ENCODE peak calls at places on chromosomes 16 and 17, in five cellular contexts. V, M, J, Q and X are unnamed samples.

GRCh38 chr17:63431939-63432804 is 13.9 kb downstream of the CYB561 start:
- DNase-seq in V (no peak), Q (peak; percentile 76), J (no peak), M (peak; percentile 63), X (peak; percentile 53)

GRCh38 chr17:41967141-41967920 is 736 bp downstream of the CNP start:
- DNase-seq in M (peak; percentile 30), V (no peak), J (peak; percentile 42), Q (no peak), X (no peak)

GRCh38 chr16:48231675-48232214 is 12.4 kb upstream of the LONP2 start:
- DNase-seq in Q (peak; percentile 67), V (peak; percentile 17), J (no peak), M (peak; percentile 63), X (no peak)

GRCh38 chr16:57725077-57725953 is 10.3 kb upstream of the KATNB1 start:
- DNase-seq in V (no peak), J (no peak), Q (peak; percentile 11), M (no peak), X (no peak)

GRCh38 chr17:63041251-63041650 is 75.2 kb downstream of the TANC2 start:
- DNase-seq in V (no peak), J (no peak), M (peak; percentile 7), Q (no peak), X (no peak)

GRCh38 chr17:3513305-3514035 is 37.7 kb downstream of the ASPA start:
- DNase-seq in J (no peak), V (no peak), M (no peak), Q (no peak), X (no peak)

GRCh38 chr16:85923153-85924021 is 24.4 kb downstream of the IRF8 start:
- DNase-seq in M (peak; percentile 37), Q (peak; percentile 68), J (no peak), V (no peak), X (no peak)

GRCh38 chr17:29352146-29352545 is 38.0 kb upstream of the TAOK1 start:
- DNase-seq in M (no peak), J (no peak), V (no peak), Q (no peak), X (no peak)

GRCh38 chr16:75621170-75621477 is 2.0 kb downstream of the ADAT1 start:
- DNase-seq in J (no peak), V (no peak), Q (peak; percentile 70), M (peak; percentile 41), X (no peak)

GRCh38 chr16:14187517-14188338 is 116.6 kb downstream of the MRTFB start:
- DNase-seq in V (no peak), J (no peak), Q (peak; percentile 41), M (no peak), X (no peak)

GRCh38 chr16:51822471-51822870 is 671.4 kb upstream of the SALL1 start:
- DNase-seq in J (no peak), M (no peak), Q (no peak), V (no peak), X (no peak)

GRCh38 chr16:272633-273546 is 2.9 kb downstream of the RGS11 start:
- DNase-seq in Q (no peak), V (no peak), M (no peak), J (no peak), X (no peak)

GRCh38 chr17:33234930-33235685 is 58.0 kb downstream of the ASIC2 start:
- DNase-seq in J (peak; percentile 33), Q (peak; percentile 96), M (peak; percentile 87), V (no peak), X (peak; percentile 90)

GRCh38 chr17:78387982-78388941 is 9.8 kb downstream of the PGS1 start:
- DNase-seq in Q (peak; percentile 55), V (no peak), J (no peak), M (peak; percentile 77), X (no peak)

GRCh38 chr17:4896332-4897197 is 2.8 kb upstream of the C17orf107 start:
- DNase-seq in V (no peak), Q (no peak), M (no peak), J (no peak), X (no peak)

DNA sequence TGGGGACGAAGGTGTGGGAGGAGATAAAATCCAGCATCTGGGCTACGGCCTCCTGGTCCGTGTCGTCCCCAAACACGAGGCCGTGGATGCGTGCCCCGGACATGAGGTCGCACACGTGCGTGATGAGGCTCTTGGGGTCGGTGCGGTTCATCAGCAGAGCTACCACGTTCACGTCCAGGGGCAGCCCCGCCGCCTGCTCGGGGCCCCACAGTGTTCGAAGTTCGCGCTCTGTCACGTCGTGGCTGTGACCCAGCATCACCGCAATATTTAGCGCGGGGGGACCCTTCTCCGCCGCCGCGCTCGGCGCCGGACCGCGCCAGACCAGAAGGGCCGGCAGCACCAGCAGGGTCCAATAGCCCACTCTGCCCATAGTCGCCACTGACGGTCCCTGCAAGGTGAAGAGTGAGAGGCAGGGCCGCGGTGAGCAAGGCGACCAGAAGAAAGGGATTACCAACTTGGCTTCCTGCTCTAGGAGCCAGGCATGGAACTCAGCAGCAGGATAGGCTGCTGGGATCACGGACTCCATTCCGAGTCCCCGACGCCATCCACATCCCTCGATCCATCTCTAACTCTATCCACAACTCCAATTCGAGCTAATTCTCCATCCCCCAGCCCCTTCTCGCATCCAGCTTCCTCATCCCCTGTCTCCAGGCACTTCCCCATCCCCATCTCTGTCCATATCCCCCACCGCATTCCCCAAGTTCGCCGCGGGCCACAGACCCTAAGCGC is 2.0 kb downstream of the GRIN2A start:
- DNase-seq in Q (no peak), M (no peak), V (no peak), J (no peak), X (no peak)
- H3K4me3 ChIP-seq in Q (no peak overlapping the region), M (no peak overlapping the region), V (no peak overlapping the region), J (no peak overlapping the region), X (no peak overlapping the region)

DNA sequence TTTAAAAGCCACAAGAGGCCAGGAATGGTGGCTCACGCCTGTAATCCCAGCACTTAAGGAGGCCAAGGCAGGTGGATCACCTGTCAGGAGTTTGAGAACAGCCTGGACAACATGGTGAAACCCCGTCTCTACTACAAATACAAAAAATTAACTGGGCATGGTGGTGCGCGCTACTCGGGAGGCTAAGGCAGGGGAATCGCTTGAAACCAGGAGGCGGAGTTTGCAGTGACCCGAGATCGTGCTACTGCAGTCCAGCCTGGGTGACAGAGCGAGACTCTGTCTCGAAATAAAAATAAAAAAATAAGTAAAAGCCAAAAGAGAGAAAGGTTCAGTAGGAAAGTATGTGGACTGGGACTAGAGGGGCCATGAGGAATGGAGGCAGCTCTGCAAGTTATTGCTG is 13.1 kb upstream of the ITGAL start:
- DNase-seq in J (no peak), V (no peak), M (no peak), Q (no peak), X (no peak)
- H3K4me3 ChIP-seq in J (no peak overlapping the region), V (no peak overlapping the region), M (no peak overlapping the region), Q (no peak overlapping the region), X (no peak overlapping the region)

DNA sequence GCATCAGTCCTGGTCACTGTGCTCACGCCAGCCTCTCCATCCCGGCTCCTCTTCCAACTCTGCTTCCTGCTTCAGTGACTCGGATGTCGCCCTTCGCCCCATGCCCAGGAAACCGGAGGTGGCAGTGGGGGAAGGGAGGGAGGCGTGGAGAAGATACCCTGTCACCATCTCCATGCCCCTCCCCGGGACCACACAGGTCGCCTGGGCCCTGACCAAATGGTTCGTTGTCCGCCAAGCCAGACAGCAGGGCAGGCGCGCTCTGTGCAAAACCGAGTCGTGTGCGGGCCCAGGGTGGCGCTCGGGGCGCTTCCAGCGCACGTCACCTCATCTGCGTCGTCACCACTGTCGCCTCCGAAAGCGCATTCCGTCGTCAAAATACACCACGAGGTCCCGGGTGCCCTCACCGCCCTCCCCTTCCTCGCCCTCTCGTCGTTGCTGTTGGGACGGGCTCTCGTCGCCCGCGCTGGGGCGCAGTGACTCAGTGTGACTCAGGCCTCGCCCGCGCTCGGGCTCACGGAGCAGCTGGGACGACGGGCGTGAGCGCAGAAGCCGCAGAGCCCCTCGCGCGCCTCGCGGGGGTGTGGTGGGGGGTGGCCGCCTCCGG is 39.2 kb downstream of the ZNF778 start:
- DNase-seq in J (no peak), Q (peak; percentile 90), M (peak; percentile 26), V (no peak), X (no peak)
- H3K4me3 ChIP-seq in J (no peak overlapping the region), Q (peak overlapping the region; percentile 42), M (peak overlapping the region; percentile 30), V (peak overlapping the region; percentile 66), X (peak overlapping the region; percentile 43)

GRCh38 chr16:4402439-4403132 is 13.8 kb downstream of the CORO7 start:
- DNase-seq in J (peak; percentile 86), Q (peak; percentile 91), V (peak; percentile 82), M (peak; percentile 81), X (no peak)
- H3K4me3 ChIP-seq in J (no peak overlapping the region), Q (no peak overlapping the region), V (no peak overlapping the region), M (peak overlapping the region; percentile 11), X (peak overlapping the region; percentile 6)